ENCODE peak calls at places on chromosome 2, in nine cellular contexts. A, Y, X, P, E, D, G, I and J are unnamed samples.

GRCh38 chr2:5696741-5697521 is 4.7 kb downstream of the SOX11 start:
- DNase-seq in A (no peak), Y (no peak), X (peak), P (no peak), E (peak), D (no peak), G (no peak), I (no peak), J (no peak)

GRCh38 chr2:178194600-178195389 is 483 bp downstream of the OSBPL6 start:
- DNase-seq in A (peak), Y (peak), X (peak), P (peak), E (peak), D (peak), G (peak), I (peak), J (peak)

GRCh38 chr2:178891265-178891958 is 84.2 kb upstream of the TTN start:
- DNase-seq in A (no peak), Y (peak), X (peak), P (peak), E (peak), D (peak), G (no peak), I (peak), J (peak)

GRCh38 chr2:7034313-7034712 is 117.1 kb downstream of the RNF144A start:
- DNase-seq in A (no peak), Y (peak), X (no peak), P (peak), E (no peak), D (no peak), G (no peak), I (no peak), J (no peak)

GRCh38 chr2:192357216-192357615 is 162.5 kb upstream of the TMEFF2 start:
- DNase-seq in A (no peak), Y (no peak), X (no peak), P (no peak), E (no peak), D (no peak), G (no peak), I (no peak), J (no peak)

GRCh38 chr2:7748717-7749415 is 831.7 kb downstream of the RNF144A start:
- DNase-seq in A (no peak), Y (no peak), X (no peak), P (no peak), E (peak), D (no peak), G (no peak), I (no peak), J (no peak)

GRCh38 chr2:160221391-160222276 is 21.6 kb upstream of the ITGB6 start:
- DNase-seq in A (peak), Y (peak), X (no peak), P (peak), E (peak), D (no peak), G (peak), I (peak), J (peak)

GRCh38 chr2:44768438-44769236 is 172.9 kb upstream of the SIX3 start:
- DNase-seq in A (no peak), Y (no peak), X (no peak), P (no peak), E (no peak), D (no peak), G (no peak), I (no peak), J (no peak)

GRCh38 chr2:71578665-71579371 is 125.5 kb downstream of the DYSF start:
- DNase-seq in A (no peak), Y (peak), X (no peak), P (no peak), E (peak), D (peak), G (no peak), I (no peak), J (no peak)

GRCh38 chr2:197838036-197838435 is 33.6 kb downstream of the PLCL1 start:
- DNase-seq in A (no peak), Y (no peak), X (no peak), P (no peak), E (peak), D (no peak), G (no peak), I (peak), J (no peak)

GRCh38 chr2:53740170-53740569 is 27.4 kb upstream of the CHAC2 start:
- DNase-seq in A (no peak), Y (no peak), X (no peak), P (peak), E (peak), D (no peak), G (no peak), I (peak), J (no peak)

GRCh38 chr2:222709191-222709891 is 37.9 kb downstream of the MOGAT1 start:
- DNase-seq in A (peak), Y (no peak), X (peak), P (peak), E (peak), D (peak), G (peak), I (peak), J (no peak)

DNA sequence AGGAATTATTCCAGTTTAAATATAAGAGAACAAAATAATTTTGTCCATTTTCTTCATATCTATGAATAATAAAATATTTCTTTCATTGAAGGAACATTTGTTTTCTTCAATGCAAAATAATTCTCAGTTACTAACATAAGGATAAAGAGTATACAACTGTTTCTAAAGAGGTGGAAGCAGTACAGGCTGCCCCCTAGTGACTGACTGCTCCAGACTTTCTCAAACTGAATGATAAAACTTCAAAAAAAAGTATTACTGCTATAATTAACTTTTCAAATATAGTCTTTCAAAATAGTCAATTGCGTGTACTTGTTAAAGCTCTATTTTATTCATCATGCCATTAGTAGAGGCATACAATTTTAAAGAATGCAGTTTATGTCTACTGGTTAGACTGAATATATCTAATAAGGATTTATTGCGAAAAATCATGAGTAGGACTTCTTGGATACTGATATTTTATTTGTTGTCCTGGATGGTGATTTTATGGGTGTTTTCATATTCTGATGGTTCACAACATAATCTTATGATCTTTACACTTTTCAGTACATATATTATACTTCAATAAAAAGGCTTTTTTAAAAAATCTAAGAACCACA is 100.1 kb downstream of the WDPCP start:
- DNase-seq in A (no peak), Y (peak), X (no peak), P (peak), E (peak), D (no peak), G (no peak), I (peak), J (peak)
- TF ChIP-seq CTCF in A (peak), Y (peak), X (peak), P (peak), E (peak), D (no peak), G (peak), I (peak), J (peak)

DNA sequence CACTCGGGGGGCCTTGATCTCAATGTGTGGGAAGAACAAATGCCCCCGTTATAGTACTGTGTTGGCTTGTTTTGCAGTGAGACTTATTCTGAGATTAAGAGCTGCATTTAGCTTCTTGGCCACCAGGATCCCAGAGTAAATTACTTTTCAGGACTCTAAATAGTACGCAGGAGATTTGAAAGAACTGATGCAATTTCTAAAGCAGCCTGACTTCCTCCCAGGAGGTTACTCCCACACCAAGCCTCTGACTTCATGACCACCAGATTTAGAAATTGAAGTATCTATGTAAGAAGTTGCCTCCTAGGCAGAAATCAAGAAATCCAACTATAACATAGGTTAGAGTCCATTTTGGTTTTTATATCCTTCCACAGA is 67.0 kb downstream of the FEZ2 start:
- DNase-seq in A (no peak), Y (no peak), X (no peak), P (no peak), E (peak), D (no peak), G (no peak), I (no peak), J (no peak)
- TF ChIP-seq CTCF in A (no peak), Y (no peak), X (no peak), P (no peak), E (peak), D (peak), G (no peak), I (no peak), J (no peak)

GRCh38 chr2:88690591-88691338 is 708 bp upstream of the RPIA start:
- DNase-seq in A (no peak), Y (peak), X (no peak), P (peak), E (peak), D (no peak), G (peak), I (no peak), J (peak)
- TF ChIP-seq CTCF in A (no peak), Y (no peak), X (no peak), P (no peak), E (no peak), D (no peak), G (no peak), I (no peak), J (no peak)

DNA sequence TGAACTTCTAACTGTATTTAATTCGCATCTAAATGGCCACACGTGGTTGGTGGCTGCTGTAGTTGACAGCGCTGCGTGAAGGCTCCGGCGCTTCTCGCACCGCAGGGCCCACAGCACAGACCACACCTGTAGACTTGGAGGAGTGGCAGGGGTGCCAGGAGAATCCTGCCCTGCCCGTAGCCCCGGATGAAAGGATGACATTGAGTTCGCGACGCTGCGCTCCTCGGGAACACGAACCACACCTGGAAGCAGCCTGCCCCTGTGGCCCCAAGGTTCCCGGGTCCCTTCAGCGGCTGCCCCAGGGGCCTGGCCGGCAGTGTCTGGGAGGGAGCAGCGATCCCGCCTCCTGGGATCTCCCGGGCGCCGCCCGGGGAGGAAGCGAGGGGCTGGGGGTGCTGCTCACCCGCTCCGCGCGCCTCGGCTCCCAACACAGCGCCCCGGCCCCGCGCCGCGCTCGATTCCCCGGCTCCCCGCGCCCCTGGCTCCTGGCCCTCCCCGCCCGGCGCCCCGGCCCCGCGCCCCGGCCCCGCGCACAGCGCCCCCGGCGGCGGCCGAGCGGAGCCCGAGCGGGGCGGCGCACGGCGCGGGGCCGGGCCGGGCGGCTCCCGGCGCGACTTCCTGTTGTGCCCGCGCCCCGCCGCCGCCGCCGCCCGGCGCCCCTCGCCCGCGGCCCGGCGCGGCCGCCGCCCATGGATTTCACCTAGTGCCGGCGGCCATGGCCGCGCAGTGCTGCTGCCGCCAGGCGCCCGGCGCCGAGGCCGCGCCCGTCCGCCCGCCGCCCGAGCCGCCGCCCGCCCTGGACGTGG is at the start of gene RNPEPL1:
- DNase-seq in A (peak), Y (peak), X (peak), P (peak), E (no peak), D (peak), G (peak), I (no peak), J (peak)
- TF ChIP-seq CTCF in A (no peak), Y (no peak), X (no peak), P (peak), E (peak), D (no peak), G (no peak), I (no peak), J (no peak)

GRCh38 chr2:103991591-103991990 is 862.3 kb upstream of the POU3F3 start:
- DNase-seq in A (no peak), Y (no peak), X (no peak), P (peak), E (no peak), D (no peak), G (no peak), I (no peak), J (no peak)
- TF ChIP-seq CTCF in A (no peak), Y (no peak), X (peak), P (peak), E (no peak), D (no peak), G (no peak), I (no peak), J (no peak)

GRCh38 chr2:189631849-189632248 is 29.4 kb upstream of the ASNSD1 start:
- DNase-seq in A (no peak), Y (no peak), X (no peak), P (peak), E (no peak), D (no peak), G (no peak), I (no peak), J (no peak)

GRCh38 chr2:189628817-189629552 is 32.3 kb upstream of the ASNSD1 start:
- DNase-seq in A (no peak), Y (no peak), X (no peak), P (peak), E (no peak), D (no peak), G (no peak), I (no peak), J (no peak)

GRCh38 chr2:189635353-189635752 is 25.9 kb upstream of the ASNSD1 start:
- DNase-seq in A (no peak), Y (no peak), X (no peak), P (no peak), E (no peak), D (no peak), G (no peak), I (no peak), J (no peak)

GRCh38 chr2:189629553-189630453 is 31.5 kb upstream of the ASNSD1 start:
- DNase-seq in A (no peak), Y (no peak), X (no peak), P (no peak), E (peak), D (no peak), G (no peak), I (no peak), J (no peak)

GRCh38 chr2:189633392-189633811 is 27.9 kb upstream of the ASNSD1 start:
- DNase-seq in A (no peak), Y (no peak), X (no peak), P (no peak), E (no peak), D (no peak), G (no peak), I (no peak), J (peak)
- TF ChIP-seq CTCF in A (peak), Y (peak), X (peak), P (peak), E (peak), D (no peak), G (peak), I (peak), J (peak)

DNA sequence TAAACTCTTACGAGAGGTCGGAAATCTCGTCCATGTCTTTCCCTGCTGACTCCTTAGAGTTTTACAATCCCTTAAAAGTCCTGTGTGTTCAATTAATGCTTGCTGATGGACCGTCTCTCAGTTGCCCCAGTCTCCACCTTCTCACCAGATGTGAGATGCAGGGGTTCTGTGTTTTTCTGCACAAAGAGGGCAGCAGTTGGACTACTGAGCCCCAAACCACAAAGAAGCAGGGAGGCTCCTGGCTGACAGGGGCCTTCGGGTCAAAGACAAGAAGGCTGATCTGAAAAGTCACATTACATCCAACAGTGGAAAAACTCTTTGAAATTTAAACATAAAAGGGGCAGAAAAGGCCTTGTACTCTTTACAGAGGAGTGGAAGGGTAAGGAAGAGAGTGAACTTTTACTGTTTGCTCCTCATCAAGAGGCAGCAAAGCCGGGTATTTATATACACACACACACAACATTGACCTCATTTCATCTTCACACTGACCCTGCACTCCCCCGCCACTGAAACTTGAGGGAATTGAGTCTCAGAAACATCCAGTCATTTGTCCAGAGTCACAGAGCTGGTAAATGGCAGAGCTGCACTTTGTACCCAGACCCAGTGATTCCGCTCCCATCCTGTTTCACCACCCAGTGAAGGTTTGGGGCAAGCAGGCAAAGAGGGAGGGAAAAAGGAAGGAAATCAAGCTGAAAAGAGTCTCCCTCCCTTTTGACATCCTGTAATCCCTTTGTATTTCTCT is 23.7 kb downstream of the MRPL33 start:
- DNase-seq in A (no peak), Y (no peak), X (no peak), P (no peak), E (no peak), D (no peak), G (no peak), I (no peak), J (no peak)
- TF ChIP-seq CTCF in A (no peak), Y (no peak), X (no peak), P (no peak), E (no peak), D (no peak), G (no peak), I (no peak), J (no peak)